ENCODE peak calls at places on chromosome 9, in four cellular contexts. A, M, R and N are unnamed samples.

GRCh38 chr9:7333714-7334113 is 465.9 kb downstream of the DMAC1 start:
- DNase-seq in M (no peak), R (no peak), A (no peak), N (no peak)

GRCh38 chr9:3459076-3459475 is 66.7 kb downstream of the RFX3 start:
- DNase-seq in R (no peak), M (no peak), A (no peak), N (no peak)

GRCh38 chr9:106859957-106860715 is 2.8 kb upstream of the ZNF462 start:
- DNase-seq in M (peak; percentile 28), A (no peak), R (peak; percentile 12), N (peak; percentile 38)

GRCh38 chr9:94767331-94768099 is 41.0 kb downstream of the AOPEP start:
- DNase-seq in M (no peak), A (no peak), R (peak; percentile 94), N (no peak)

GRCh38 chr9:88773627-88774244 is 217.5 kb upstream of the S1PR3 start:
- DNase-seq in R (peak; percentile 52), A (no peak), M (no peak), N (no peak)

GRCh38 chr9:106075991-106076390 is 381.6 kb downstream of the TMEM38B start:
- DNase-seq in A (no peak), M (no peak), R (peak; percentile 90), N (no peak)

GRCh38 chr9:74824654-74825053 is 63.1 kb downstream of the TRPM6 start:
- DNase-seq in M (no peak), A (no peak), R (no peak), N (no peak)

GRCh38 chr9:34957492-34958410 is at the start of gene PHF24:
- DNase-seq in A (no peak), R (no peak), M (no peak), N (peak; percentile 77)

GRCh38 chr9:37914154-37914551 is 10.2 kb upstream of the SLC25A51 start:
- DNase-seq in R (no peak), A (no peak), M (no peak), N (no peak)

GRCh38 chr9:70080481-70081119 is 37.0 kb downstream of the MAMDC2 start:
- DNase-seq in R (peak; percentile 83), A (peak; percentile 81), M (no peak), N (peak; percentile 45)

GRCh38 chr9:79955300-79955699 is 383.5 kb downstream of the TLE4 start:
- DNase-seq in M (no peak), A (no peak), R (no peak), N (no peak)

GRCh38 chr9:78064075-78064474 is 32.5 kb upstream of the GNAQ start:
- DNase-seq in A (no peak), M (no peak), R (peak; percentile 8), N (no peak)

GRCh38 chr9:6973762-6974161 is 216.0 kb downstream of the KDM4C start:
- DNase-seq in R (no peak), M (no peak), A (no peak), N (no peak)

GRCh38 chr9:127428348-127428747 is 4.2 kb downstream of the ZNF79 start:
- DNase-seq in R (no peak), A (no peak), M (no peak), N (no peak)

GRCh38 chr9:108056805-108057386 is 567.3 kb upstream of the KLF4 start:
- DNase-seq in R (peak; percentile 87), M (no peak), A (no peak), N (no peak)

GRCh38 chr9:26951794-26952193 is 4.4 kb upstream of the IFT74 start:
- DNase-seq in R (no peak), M (no peak), A (no peak), N (no peak)

GRCh38 chr9:134916161-134916665 is 1.5 kb downstream of the FCN1 start:
- DNase-seq in R (no peak), A (no peak), M (no peak), N (no peak)

GRCh38 chr9:4339783-4340335 is 40.0 kb upstream of the GLIS3 start:
- DNase-seq in A (no peak), M (no peak), R (no peak), N (no peak)

GRCh38 chr9:106449528-106449927 is 413.4 kb upstream of the ZNF462 start:
- DNase-seq in R (no peak), A (no peak), M (no peak), N (no peak)

GRCh38 chr9:99411068-99411467 is 189.0 kb downstream of the SEC61B start:
- DNase-seq in A (no peak), R (peak; percentile 51), M (no peak), N (no peak)

GRCh38 chr9:111986035-111986556 is 89.5 kb downstream of the UGCG start:
- DNase-seq in M (no peak), R (peak; percentile 47), A (no peak), N (no peak)

GRCh38 chr9:83403864-83404263 is 134.3 kb downstream of the FRMD3 start:
- DNase-seq in A (no peak), M (no peak), R (peak; percentile 61), N (no peak)

GRCh38 chr9:117080996-117081395 is 333.9 kb downstream of the ASTN2 start:
- DNase-seq in M (no peak), R (no peak), A (no peak), N (no peak)

GRCh38 chr9:124352616-124353015 is 62.6 kb downstream of the PSMB7 start:
- DNase-seq in M (no peak), R (no peak), A (no peak), N (no peak)

GRCh38 chr9:115106001-115106400 is 12.0 kb downstream of the TNC start:
- DNase-seq in M (no peak), R (no peak), A (no peak), N (no peak)

GRCh38 chr9:6757132-6757987 is at the start of gene KDM4C:
- DNase-seq in A (peak; percentile 96), R (peak; percentile 88), M (peak; percentile 95), N (peak; percentile 97)

GRCh38 chr9:89468271-89468960 is 29.5 kb downstream of the SEMA4D start:
- DNase-seq in M (no peak), A (no peak), R (no peak), N (no peak)

GRCh38 chr9:2028888-2029287 is 13.7 kb downstream of the SMARCA2 start:
- DNase-seq in R (no peak), M (no peak), A (no peak), N (no peak)

GRCh38 chr9:126982215-126983002 is 67.8 kb downstream of the RALGPS1 start:
- DNase-seq in A (no peak), R (no peak), M (no peak), N (no peak)

GRCh38 chr9:89372230-89372816 is 54.0 kb downstream of the SECISBP2 start:
- DNase-seq in M (no peak), A (no peak), R (no peak), N (no peak)

GRCh38 chr9:79581794-79582193 is 10.0 kb downstream of the TLE4 start:
- DNase-seq in A (no peak), M (no peak), R (peak; percentile 94), N (peak; percentile 42)

GRCh38 chr9:14616188-14616982 is 76.8 kb downstream of the ZDHHC21 start:
- DNase-seq in A (no peak), R (peak; percentile 38), M (no peak), N (no peak)

GRCh38 chr9:124698265-124698664 is 72.8 kb downstream of the NR6A1 start:
- DNase-seq in M (no peak), R (peak; percentile 83), A (no peak), N (peak; percentile 65)

GRCh38 chr9:92147030-92147853 is 32.0 kb upstream of the SPTLC1 start:
- DNase-seq in R (peak; percentile 93), M (peak; percentile 43), A (peak; percentile 74), N (peak; percentile 65)
- H3K27ac ChIP-seq in R (peak overlapping the region; percentile 98), M (peak overlapping the region; percentile 80), A (peak overlapping the region; percentile 59), N (peak overlapping the region; percentile 78)

GRCh38 chr9:72365525-72366256 is 683 bp upstream of the ZFAND5 start:
- DNase-seq in A (peak; percentile 95), M (peak; percentile 87), R (peak; percentile 77), N (peak; percentile 91)
- TF ChIP-seq CTCF in A (no peak), M (peak; percentile 22), R (no peak), N (no peak)

GRCh38 chr9:128893354-128893753 is 11.4 kb downstream of the LRRC8A start:
- DNase-seq in R (no peak), A (no peak), M (no peak), N (no peak)
- H3K36me3 ChIP-seq in R (peaks cover 21% of the 10 kb centered on the region), A (peaks cover 74% of the 10 kb centered on the region), M (peaks cover 59% of the 10 kb centered on the region), N (no peaks in the 10 kb centered on the region)

GRCh38 chr9:136342191-136343120 is 15.1 kb downstream of the GPSM1 start:
- DNase-seq in M (peak; percentile 87), A (peak; percentile 92), R (peak; percentile 48), N (peak; percentile 93)
- H3K27ac ChIP-seq in M (peak overlapping the region; percentile 96), A (peak overlapping the region; percentile 89), R (no peak overlapping the region), N (peak overlapping the region; percentile 65)

GRCh38 chr9:29212590-29213373 is 1639.5 kb upstream of the C9orf72 start:
- DNase-seq in A (no peak), R (no peak), M (no peak), N (peak; percentile 57)
- TF ChIP-seq CTCF in A (no peak), R (peak; percentile 1), M (no peak), N (no peak)